ENCODE peak calls at places on chromosomes 7 and 10, in four cellular contexts. C is HCT116, B is K562, R is GM12878. F is an unnamed sample.
A peak's percentile ranks its signal among the peaks of the same experiment; 100 is the strongest.

GRCh38 chr10:13613519-13613918 is 26.8 kb downstream of the PRPF18 start:
- DNase-seq in C (no peak), B (no peak), R (no peak), F (no peak)

GRCh38 chr10:81177651-81178244 is 640.0 kb downstream of the SH2D4B start:
- DNase-seq in C (no peak), B (no peak), R (no peak), F (no peak)

GRCh38 chr7:12590559-12590958 is 20.0 kb downstream of the SCIN start:
- DNase-seq in C (no peak), B (peak; percentile 32), R (no peak), F (no peak)

GRCh38 chr7:70923086-70923845 is 208.7 kb upstream of the GALNT17 start:
- DNase-seq in C (no peak), B (no peak), R (no peak), F (no peak)

GRCh38 chr10:118580702-118581101 is 14.7 kb downstream of the PRLHR start:
- DNase-seq in C (no peak), B (no peak), R (no peak), F (no peak)

GRCh38 chr10:74488907-74489306 is 337.5 kb upstream of the KAT6B start:
- DNase-seq in C (no peak), B (no peak), R (no peak), F (no peak)

GRCh38 chr7:29408841-29409243 is 154.8 kb upstream of the PRR15 start:
- DNase-seq in C (peak; percentile 34), B (peak; percentile 66), R (peak; percentile 21), F (peak; percentile 15)

GRCh38 chr10:75408911-75409885 is 7.6 kb upstream of the ZNF503 start:
- DNase-seq in C (no peak), B (peak; percentile 98), R (no peak), F (peak; percentile 86)

GRCh38 chr10:102796407-102797176 is 40.6 kb downstream of the CYP17A1 start:
- DNase-seq in C (no peak), B (no peak), R (peak; percentile 49), F (no peak)

GRCh38 chr10:121791761-121792160 is 136.1 kb downstream of the ATE1 start:
- DNase-seq in C (no peak), B (no peak), R (no peak), F (no peak)

GRCh38 chr7:141533149-141533949 is 17.9 kb upstream of the AGK start:
- DNase-seq in C (peak; percentile 48), B (peak; percentile 83), R (no peak), F (peak; percentile 79)

GRCh38 chr10:72204296-72204695 is 11.5 kb upstream of the ANAPC16 start:
- DNase-seq in C (no peak), B (no peak), R (no peak), F (no peak)

GRCh38 chr10:121551210-121551609 is 47.0 kb downstream of the FGFR2 start:
- DNase-seq in C (no peak), B (no peak), R (no peak), F (no peak)

GRCh38 chr10:117486606-117487005 is 55.9 kb upstream of the EMX2 start:
- DNase-seq in C (no peak), B (no peak), R (no peak), F (no peak)

GRCh38 chr10:36840793-36841192 is 284.6 kb upstream of the ANKRD30A start:
- DNase-seq in C (no peak), B (no peak), R (no peak), F (no peak)

GRCh38 chr10:8052344-8052969 is 2.0 kb upstream of the GATA3 start:
- DNase-seq in C (no peak), B (no peak), R (no peak), F (no peak)

GRCh38 chr10:27558612-27559020 is 54.5 kb downstream of the RAB18 start:
- DNase-seq in C (peak; percentile 58), B (peak; percentile 32), R (no peak), F (peak; percentile 7)

GRCh38 chr7:32093415-32094408 is 23.5 kb upstream of the PDE1C start:
- DNase-seq in C (no peak), B (no peak), R (no peak), F (no peak)

GRCh38 chr10:3764626-3765375 is 20.2 kb downstream of the KLF6 start:
- DNase-seq in C (no peak), B (no peak), R (no peak), F (no peak)

GRCh38 chr10:14815681-14816080 is 22.2 kb downstream of the CDNF start:
- DNase-seq in C (no peak), B (no peak), R (no peak), F (no peak)

GRCh38 chr10:16965740-16966447 is 148.7 kb upstream of the RSU1 start:
- DNase-seq in C (peak; percentile 72), B (no peak), R (no peak), F (peak; percentile 34)

GRCh38 chr7:51113560-51113959 is 203.0 kb downstream of the COBL start:
- DNase-seq in C (no peak), B (no peak), R (no peak), F (no peak)

GRCh38 chr10:69481280-69481679 is 30.0 kb downstream of the TSPAN15 start:
- DNase-seq in C (no peak), B (no peak), R (no peak), F (no peak)

GRCh38 chr10:13716161-13717071 is 129.7 kb downstream of the PRPF18 start:
- DNase-seq in C (no peak), B (no peak), R (no peak), F (no peak)

GRCh38 chr10:10914129-10914528 is 103.5 kb upstream of the CELF2 start:
- DNase-seq in C (no peak), B (no peak), R (no peak), F (no peak)

GRCh38 chr10:130817674-130818073 is 493.8 kb downstream of the TCERG1L start:
- DNase-seq in C (no peak), B (no peak), R (no peak), F (no peak)

GRCh38 chr10:102629661-102630614 is 14.3 kb upstream of the TRIM8 start:
- DNase-seq in C (no peak), B (no peak), R (no peak), F (peak; percentile 73)

GRCh38 chr7:155998328-155998691 is 186.0 kb upstream of the SHH start:
- DNase-seq in C (no peak), B (no peak), R (no peak), F (no peak)

GRCh38 chr10:46098379-46098778 is 52.3 kb upstream of the MSMB start:
- DNase-seq in C (no peak), B (no peak), R (no peak), F (no peak)

GRCh38 chr10:71659050-71659738 is 60.4 kb downstream of the C10orf105 start:
- DNase-seq in C (no peak), B (no peak), R (no peak), F (no peak)

GRCh38 chr7:46603296-46603701 is 682.2 kb upstream of the IGFBP3 start:
- DNase-seq in C (no peak), B (no peak), R (no peak), F (no peak)

GRCh38 chr10:78804356-78805032 is 264.3 kb upstream of the ZMIZ1 start:
- DNase-seq in C (no peak), B (no peak), R (no peak), F (no peak)

GRCh38 chr10:126935263-126935946 is 30.2 kb downstream of the DOCK1 start:
- DNase-seq in C (no peak), B (no peak), R (no peak), F (no peak)

GRCh38 chr7:91836065-91836368 is 44.5 kb downstream of the MTERF1 start:
- DNase-seq in C (no peak), B (no peak), R (no peak), F (no peak)

GRCh38 chr10:79104264-79104954 is 35.6 kb downstream of the ZMIZ1 start:
- DNase-seq in C (no peak), B (no peak), R (no peak), F (no peak)

GRCh38 chr10:103514244-103514643 is 20.7 kb downstream of the NEURL1 start:
- DNase-seq in C (no peak), B (peak; percentile 2), R (no peak), F (no peak)

GRCh38 chr10:101238732-101239105 is 9.5 kb upstream of the LBX1 start:
- DNase-seq in C (peak; percentile 18), B (peak; percentile 53), R (no peak), F (no peak)

GRCh38 chr10:77604941-77605351 is 32.7 kb downstream of the KCNMA1 start:
- DNase-seq in C (no peak), B (no peak), R (no peak), F (no peak)

GRCh38 chr7:137363683-137364082 is 20.1 kb upstream of the PTN start:
- DNase-seq in C (no peak), B (no peak), R (no peak), F (no peak)

GRCh38 chr7:151891753-151892152 is 14.8 kb upstream of the PRKAG2 start:
- DNase-seq in C (no peak), B (no peak), R (no peak), F (no peak)
- TF ChIP-seq EGR1 in C (no peak), B (no peak), R (no peak), F (no peak)

GRCh38 chr7:76428868-76429805 is 4.4 kb downstream of the ZP3 start:
- DNase-seq in C (no peak), B (peak; percentile 23), R (no peak), F (no peak)

GRCh38 chr7:76428149-76428823 is 3.5 kb downstream of the ZP3 start:
- DNase-seq in C (no peak), B (no peak), R (no peak), F (no peak)

GRCh38 chr7:76427635-76428034 is 2.9 kb downstream of the ZP3 start:
- DNase-seq in C (no peak), B (no peak), R (no peak), F (no peak)

GRCh38 chr7:76430211-76430610 is 5.5 kb downstream of the ZP3 start:
- DNase-seq in C (no peak), B (no peak), R (no peak), F (no peak)

GRCh38 chr7:76430836-76431235 is 6.1 kb downstream of the ZP3 start:
- DNase-seq in C (no peak), B (no peak), R (no peak), F (no peak)
- TF ChIP-seq YY1 in C (no peak), B (no peak), R (no peak), F (no peak)

GRCh38 chr7:47988496-47989386 is 9.3 kb upstream of the HUS1 start:
- DNase-seq in C (no peak), B (no peak), R (no peak), F (no peak)
- TF ChIP-seq EGR1 in C (no peak), B (no peak), R (no peak), F (no peak)

GRCh38 chr10:95818663-95819062 is 62.7 kb downstream of the ENTPD1 start:
- DNase-seq in C (no peak), B (no peak), R (no peak), F (no peak)

GRCh38 chr10:95820363-95820762 is 64.4 kb downstream of the ENTPD1 start:
- DNase-seq in C (no peak), B (no peak), R (no peak), F (no peak)

GRCh38 chr10:95819620-95820329 is 63.8 kb downstream of the ENTPD1 start:
- DNase-seq in C (no peak), B (no peak), R (no peak), F (no peak)

GRCh38 chr10:95818010-95818409 is 62.0 kb downstream of the ENTPD1 start:
- DNase-seq in C (no peak), B (no peak), R (no peak), F (no peak)

GRCh38 chr10:95821766-95822165 is 65.8 kb downstream of the ENTPD1 start:
- DNase-seq in C (no peak), B (no peak), R (no peak), F (no peak)
- TF ChIP-seq YY1 in C (no peak), B (no peak), R (peak; percentile 48), F (no peak)

F was measured in H1.